ENCODE peak calls at places on chromosomes 2 and 18, in nine cellular contexts. J, F, D, T, N, L, P, S and E are unnamed samples.

GRCh38 chr2:186570587-186570986 is 19.3 kb upstream of the ITGAV start:
- DNase-seq in N (no peak), D (no peak), J (peak; percentile 87), L (peak; percentile 81), S (no peak), P (no peak), F (no peak), T (no peak), E (no peak)

GRCh38 chr2:184611221-184612085 is 13.1 kb downstream of the ZNF804A start:
- DNase-seq in N (no peak), D (peak; percentile 19), F (no peak), P (no peak), S (peak; percentile 22), T (no peak), J (peak; percentile 13), L (peak; percentile 27), E (peak; percentile 59)

GRCh38 chr18:4762399-4762798 is 307.3 kb upstream of the DLGAP1 start:
- DNase-seq in D (no peak), N (no peak), T (no peak), S (no peak), P (no peak), L (no peak), J (no peak), F (no peak), E (no peak)

GRCh38 chr2:101779652-101780051 is 82.1 kb downstream of the MAP4K4 start:
- DNase-seq in L (no peak), J (no peak), F (no peak), N (no peak), D (no peak), S (no peak), P (no peak), T (no peak), E (no peak)

GRCh38 chr2:62785216-62785615 is 79.7 kb downstream of the EHBP1 start:
- DNase-seq in P (no peak), T (no peak), J (no peak), L (peak; percentile 75), N (no peak), S (no peak), F (no peak), D (no peak), E (no peak)

GRCh38 chr18:50924372-50924771 is 43.5 kb upstream of the ELAC1 start:
- DNase-seq in T (no peak), F (no peak), J (no peak), L (peak; percentile 27), D (no peak), N (no peak), P (no peak), S (no peak), E (no peak)

GRCh38 chr18:48815182-48815520 is 135.6 kb downstream of the SMAD7 start:
- DNase-seq in D (no peak), S (no peak), L (no peak), F (no peak), P (no peak), J (no peak), N (no peak), T (no peak), E (no peak)

GRCh38 chr2:29014331-29014730 is 33.2 kb downstream of the TOGARAM2 start:
- DNase-seq in S (no peak), N (no peak), L (no peak), F (no peak), D (no peak), T (no peak), P (no peak), J (no peak), E (no peak)

GRCh38 chr2:144780983-144781382 is 261.1 kb upstream of the ZEB2 start:
- DNase-seq in F (no peak), L (peak; percentile 11), J (no peak), T (no peak), S (no peak), N (no peak), P (no peak), D (no peak), E (no peak)

GRCh38 chr18:43159091-43159490 is 43.6 kb upstream of the RIT2 start:
- DNase-seq in D (no peak), N (no peak), L (peak; percentile 66), P (no peak), F (no peak), J (no peak), S (no peak), T (no peak), E (no peak)

GRCh38 chr2:33021542-33022259 is 74.9 kb downstream of the LTBP1 start:
- DNase-seq in S (no peak), P (no peak), J (peak; percentile 33), N (no peak), D (no peak), F (no peak), L (peak; percentile 94), T (no peak), E (peak; percentile 12)